ENCODE peak calls at places on chromosomes 6 and 20, in five cellular contexts. Y is heart left ventricle, Z is mucosa of descending colon, I is fibroblast of the aortic adventitia, L is astrocyte of the spinal cord. J is an unnamed sample.

GRCh38 chr6:83708970-83709747 is at the start of gene SNAP91:
- DNase-seq in I (no peak), Z (no peak), L (no peak), Y (no peak), J (no peak)

GRCh38 chr20:55555075-55555650 is 450.2 kb downstream of the CBLN4 start:
- DNase-seq in Y (no peak), L (no peak), Z (no peak), I (no peak), J (no peak)

GRCh38 chr6:129604321-129604720 is 105.7 kb downstream of the ARHGAP18 start:
- DNase-seq in I (no peak), L (no peak), Z (no peak), Y (no peak), J (no peak)

GRCh38 chr20:60138263-60139127 is 180.3 kb downstream of the CDH26 start:
- DNase-seq in Z (peak; percentile 26), Y (no peak), L (peak; percentile 26), I (no peak), J (no peak)

GRCh38 chr6:155517282-155517681 is 61.6 kb upstream of the NOX3 start:
- DNase-seq in I (no peak), L (no peak), Z (peak; percentile 24), Y (no peak), J (no peak)

GRCh38 chr6:33313105-33313708 is 671 bp downstream of the TAPBP start:
- DNase-seq in I (no peak), L (peak; percentile 36), Y (peak; percentile 63), Z (peak; percentile 63), J (no peak)

GRCh38 chr6:3747100-3747737 is 4.3 kb downstream of the PXDC1 start:
- DNase-seq in Y (no peak), L (no peak), Z (no peak), I (no peak), J (peak; percentile 61)

GRCh38 chr20:371755-372542 is 8.6 kb upstream of the TRIB3 start:
- DNase-seq in I (peak; percentile 96), Y (peak; percentile 57), Z (peak; percentile 21), L (peak; percentile 73), J (no peak)

GRCh38 chr6:33994198-33995045 is 151.5 kb downstream of the GRM4 start:
- DNase-seq in Y (no peak), Z (no peak), L (no peak), I (no peak), J (no peak)

GRCh38 chr6:169906741-169907418 is 155.5 kb downstream of the ERMARD start:
- DNase-seq in I (no peak), Y (peak; percentile 35), L (no peak), Z (no peak), J (no peak)

GRCh38 chr6:89145461-89145961 is 344 bp upstream of the PM20D2 start:
- DNase-seq in Y (no peak), Z (peak; percentile 47), L (peak; percentile 41), I (peak; percentile 21), J (no peak)

GRCh38 chr20:52082612-52083011 is 109.0 kb downstream of the ZFP64 start:
- DNase-seq in L (peak; percentile 14), Z (no peak), I (no peak), Y (no peak), J (no peak)

GRCh38 chr6:51350308-51350904 is 531.7 kb downstream of the TFAP2B start:
- DNase-seq in Y (no peak), I (peak; percentile 1), L (peak; percentile 12), Z (no peak), J (no peak)

GRCh38 chr20:57652865-57653545 is 32.8 kb upstream of the ZBP1 start:
- DNase-seq in Y (peak; percentile 16), I (no peak), L (no peak), Z (no peak), J (peak; percentile 62)

GRCh38 chr6:37432916-37433656 is at the start of gene CMTR1:
- DNase-seq in I (peak; percentile 89), L (peak; percentile 90), Y (peak; percentile 97), Z (peak; percentile 95), J (peak; percentile 98)

GRCh38 chr6:33692760-33693158 is 18.7 kb downstream of the UQCC2 start:
- DNase-seq in Y (no peak), L (no peak), Z (peak; percentile 49), I (no peak), J (no peak)

GRCh38 chr6:135438907-135439535 is 58.5 kb downstream of the AHI1 start:
- DNase-seq in Y (no peak), I (peak; percentile 44), L (peak; percentile 35), Z (no peak), J (no peak)

GRCh38 chr6:24126586-24127192 is 674 bp downstream of the NRSN1 start:
- DNase-seq in Z (peak; percentile 71), L (peak; percentile 62), I (peak; percentile 15), Y (peak; percentile 35), J (no peak)

GRCh38 chr6:138920906-138921305 is 67.1 kb downstream of the REPS1 start:
- DNase-seq in Z (no peak), I (no peak), Y (no peak), L (no peak), J (no peak)

GRCh38 chr20:35039146-35039545 is 53.5 kb downstream of the TRPC4AP start:
- DNase-seq in Y (no peak), I (no peak), Z (peak; percentile 64), L (no peak), J (no peak)

GRCh38 chr6:87241304-87241703 is 81.1 kb upstream of the SMIM8 start:
- DNase-seq in Z (no peak), I (no peak), Y (no peak), L (no peak), J (no peak)

GRCh38 chr6:111154981-111155380 is 67.7 kb downstream of the SLC16A10 start:
- DNase-seq in Z (no peak), Y (no peak), I (no peak), L (no peak), J (no peak)

GRCh38 chr6:22647671-22648070 is 78.3 kb downstream of the HDGFL1 start:
- DNase-seq in Z (no peak), Y (no peak), I (no peak), L (no peak), J (no peak)

GRCh38 chr6:168117942-168118341 is 38.9 kb upstream of the FRMD1 start:
- DNase-seq in L (no peak), Z (no peak), I (no peak), Y (no peak), J (no peak)

GRCh38 chr20:47188540-47188939 is 168.0 kb downstream of the ZMYND8 start:
- DNase-seq in L (no peak), I (peak; percentile 10), Y (no peak), Z (no peak), J (no peak)

DNA sequence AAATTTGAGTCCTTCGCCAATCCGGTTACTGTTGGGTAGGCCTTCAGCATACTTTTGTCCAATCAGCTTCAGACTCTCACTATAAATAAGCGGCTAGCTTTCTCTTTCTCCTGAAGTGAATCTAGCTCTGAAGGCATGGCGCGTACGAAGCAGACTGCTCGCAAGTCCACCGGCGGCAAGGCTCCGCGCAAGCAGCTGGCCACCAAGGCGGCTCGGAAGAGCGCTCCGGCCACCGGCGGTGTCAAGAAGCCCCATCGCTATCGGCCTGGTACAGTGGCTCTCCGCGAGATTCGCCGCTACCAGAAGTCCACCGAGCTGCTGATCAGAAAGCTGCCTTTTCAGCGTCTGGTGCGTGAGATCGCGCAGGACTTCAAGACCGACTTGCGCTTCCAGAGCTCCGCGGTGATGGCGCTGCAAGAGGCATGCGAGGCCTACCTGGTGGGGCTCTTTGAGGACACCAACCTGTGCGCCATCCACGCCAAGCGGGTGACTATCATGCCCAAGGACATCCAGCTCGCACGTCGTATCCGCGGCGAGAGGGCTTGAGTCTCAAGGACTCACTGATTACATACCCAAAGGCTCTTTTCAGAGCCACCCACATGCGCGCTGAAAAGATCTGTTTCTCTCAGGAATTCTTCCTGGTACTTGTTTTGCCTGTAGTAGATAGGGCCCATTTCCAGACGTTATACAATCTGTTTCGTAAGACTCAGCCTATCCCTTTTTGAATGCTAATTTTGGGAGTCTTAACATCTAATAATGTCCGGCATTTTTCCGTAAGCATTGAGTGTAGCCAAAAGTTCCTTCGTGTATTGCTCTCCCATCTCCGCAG is 102.0 kb downstream of the OR2B2 start:
- DNase-seq in Y (peak; percentile 73), L (peak; percentile 98), Z (peak; percentile 91), I (peak; percentile 99), J (no peak)
- TF ChIP-seq CTCF in Y (no peak), L (peak; percentile 10), Z (no peak), I (peak; percentile 8), J (peak; percentile 64)

DNA sequence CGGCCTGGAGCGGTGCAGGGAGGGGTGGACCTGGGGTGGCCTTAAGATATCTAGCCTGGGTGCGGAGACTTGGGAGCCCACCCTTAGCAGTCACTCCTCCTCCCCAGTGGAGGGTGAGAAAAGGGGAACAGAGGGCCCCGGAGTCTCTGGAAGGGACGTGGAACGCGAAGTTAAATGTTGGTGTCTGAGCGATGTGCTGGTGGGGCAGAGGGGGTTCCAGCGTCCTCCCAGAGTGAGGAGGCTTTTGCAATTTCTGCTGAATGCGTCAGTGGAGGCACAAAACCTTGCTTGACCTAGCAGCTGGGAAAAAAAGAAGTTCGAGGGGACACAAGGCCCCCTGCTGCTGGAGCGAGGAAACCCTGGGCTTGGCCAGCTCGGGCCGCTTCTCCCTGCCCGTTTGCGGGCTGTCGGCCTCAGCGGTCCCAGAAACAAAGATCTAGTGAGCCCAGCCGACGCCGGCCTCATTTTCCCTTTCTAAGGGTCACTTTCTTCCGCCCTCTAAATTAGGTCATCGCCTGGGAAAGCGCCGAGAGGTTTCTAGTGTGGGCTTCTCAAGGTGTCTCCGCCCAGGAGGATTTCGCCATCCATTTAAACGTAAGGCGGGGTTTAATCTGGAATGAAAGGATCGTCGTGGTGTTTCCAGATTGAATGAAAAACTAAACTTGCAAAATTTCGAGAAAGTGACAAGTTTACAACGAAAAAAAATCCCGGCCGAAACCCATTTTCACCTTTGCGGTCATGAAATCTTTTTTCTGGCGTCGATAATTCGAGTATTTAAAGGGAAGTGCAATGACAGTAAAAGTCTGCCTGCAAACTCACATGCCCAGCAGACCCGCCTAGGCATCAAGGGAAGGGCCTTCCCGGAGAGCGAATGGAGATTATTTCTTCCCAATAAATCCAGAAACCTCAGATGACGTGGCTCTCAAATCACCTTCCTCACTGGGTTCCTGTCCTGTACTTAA is 4.5 kb downstream of the OLIG3 start:
- DNase-seq in L (no peak), I (no peak), Z (no peak), Y (no peak), J (no peak)
- TF ChIP-seq CTCF in L (no peak), I (no peak), Z (no peak), Y (no peak), J (peak; percentile 40)

GRCh38 chr6:14584450-14584849 is 466.9 kb downstream of the CD83 start:
- DNase-seq in Z (peak; percentile 35), L (no peak), Y (no peak), I (peak; percentile 17), J (no peak)
- TF ChIP-seq CTCF in Z (no peak), L (no peak), Y (peak; percentile 22), I (peak; percentile 14), J (peak; percentile 25)

GRCh38 chr20:42026599-42026998 is 408.4 kb upstream of the CHD6 start:
- DNase-seq in L (no peak), I (no peak), Y (no peak), Z (no peak), J (no peak)

GRCh38 chr20:42024653-42025052 is 406.5 kb upstream of the CHD6 start:
- DNase-seq in L (no peak), Z (peak; percentile 2), I (no peak), Y (peak; percentile 22), J (no peak)

DNA sequence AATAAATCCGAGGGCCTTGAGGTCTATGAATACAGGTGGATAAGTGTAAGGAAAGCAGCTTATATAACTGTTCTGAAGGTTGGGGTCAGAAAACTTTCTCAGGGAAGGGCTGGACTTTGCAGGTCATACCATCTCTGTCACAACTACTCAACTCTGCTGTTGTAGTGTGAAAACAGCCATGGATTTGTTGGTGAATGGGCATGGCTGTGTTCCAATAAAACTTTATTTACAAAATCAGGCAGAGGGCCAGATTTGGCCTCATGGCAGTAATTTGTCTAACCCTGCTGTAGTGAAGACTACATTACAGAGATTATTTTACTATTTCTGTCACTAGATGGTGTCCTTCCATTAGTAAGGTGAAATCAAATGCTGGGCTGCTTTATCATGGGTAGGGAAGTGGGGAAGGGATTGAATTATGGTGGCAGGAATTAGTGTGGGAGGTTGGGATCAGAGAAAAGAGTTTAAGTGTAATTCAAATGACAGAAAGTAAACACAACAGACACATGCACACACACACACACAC is 409.6 kb upstream of the CHD6 start:
- DNase-seq in L (no peak), Y (no peak), Z (no peak), I (no peak), J (no peak)
- TF ChIP-seq CTCF in L (no peak), Y (peak; percentile 19), Z (no peak), I (no peak), J (no peak)

J was measured in chondrocyte.